ENCODE peak calls at places on chromosomes 7 and 10, in five cellular contexts. E, Q, K, P and J are unnamed samples. For H3K4me1, the result is how much of the 10 kb centered on the place peaks cover.

GRCh38 chr7:112009081-112009480 is 197.1 kb downstream of the DOCK4 start:
- DNase-seq in E (no peak), Q (peak), K (no peak), P (no peak), J (no peak)

GRCh38 chr10:18968196-18968595 is 80.4 kb upstream of the MALRD1 start:
- DNase-seq in E (no peak), Q (no peak), K (no peak), P (no peak), J (no peak)

GRCh38 chr7:30740417-30741181 is 11.3 kb upstream of the INMT start:
- DNase-seq in E (peak), Q (peak), K (peak), P (no peak), J (peak)

GRCh38 chr10:117680611-117681010 is 138.1 kb downstream of the EMX2 start:
- DNase-seq in E (no peak), Q (no peak), K (no peak), P (no peak), J (no peak)

GRCh38 chr10:86258488-86258887 is 108.1 kb downstream of the GRID1 start:
- DNase-seq in E (no peak), Q (no peak), K (no peak), P (no peak), J (no peak)

GRCh38 chr10:16049050-16049449 is 188.7 kb upstream of the MINDY3 start:
- DNase-seq in E (no peak), Q (peak), K (no peak), P (no peak), J (no peak)

GRCh38 chr7:122199171-122199570 is 55.1 kb upstream of the AASS start:
- DNase-seq in E (no peak), Q (no peak), K (no peak), P (no peak), J (no peak)

GRCh38 chr7:121027761-121028681 is 39.5 kb downstream of the CPED1 start:
- DNase-seq in E (no peak), Q (no peak), K (no peak), P (no peak), J (no peak)

GRCh38 chr7:81719865-81720264 is 50.0 kb downstream of the HGF start:
- DNase-seq in E (no peak), Q (no peak), K (no peak), P (no peak), J (no peak)

GRCh38 chr7:83517026-83517700 is 131.8 kb downstream of the SEMA3E start:
- DNase-seq in E (no peak), Q (no peak), K (no peak), P (no peak), J (no peak)

GRCh38 chr7:152054377-152055230 is 29.1 kb downstream of the GALNT11 start:
- DNase-seq in E (no peak), Q (no peak), K (no peak), P (no peak), J (no peak)

GRCh38 chr10:12801214-12802087 is 200.1 kb downstream of the CCDC3 start:
- DNase-seq in E (no peak), Q (no peak), K (no peak), P (no peak), J (no peak)

GRCh38 chr10:3902809-3903410 is 117.9 kb upstream of the KLF6 start:
- DNase-seq in E (no peak), Q (no peak), K (no peak), P (no peak), J (no peak)

DNA sequence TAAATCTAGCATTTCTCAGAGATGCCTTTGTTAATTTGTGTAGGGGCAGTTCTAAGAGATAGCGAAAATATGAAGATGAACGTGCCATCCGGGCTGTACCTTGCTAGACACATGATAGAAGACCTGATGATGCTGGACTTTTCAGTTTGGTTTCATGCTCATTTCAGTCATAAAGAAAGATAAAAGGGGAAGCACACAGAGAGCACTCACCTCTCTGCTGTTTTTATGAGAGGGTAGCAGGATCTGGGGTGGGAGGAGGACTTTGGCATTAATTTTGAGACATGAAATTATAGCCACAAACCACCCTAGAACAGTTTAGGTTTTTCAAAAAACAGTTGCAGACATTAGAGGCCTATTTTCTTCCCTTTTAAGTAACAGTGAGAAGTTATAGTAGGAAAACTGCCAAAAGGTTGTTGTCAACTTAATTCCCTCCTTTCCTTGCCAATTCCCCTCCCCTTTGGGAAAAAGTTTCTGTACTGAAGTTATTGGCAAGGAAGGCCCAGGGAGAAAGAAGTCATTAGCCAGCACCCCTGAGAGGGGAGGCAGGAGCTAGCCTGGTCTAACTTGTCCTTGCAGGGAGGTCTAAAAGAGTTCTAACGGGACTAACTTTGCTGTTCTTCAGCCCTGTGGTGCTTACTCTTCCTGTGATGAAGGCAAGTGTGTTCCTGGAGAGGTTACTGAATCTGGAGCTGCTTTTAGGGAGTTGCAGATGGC is 2.7 kb downstream of the ST7 start:
- DNase-seq in E (no peak), Q (no peak), K (no peak), P (no peak), J (no peak)
- TF ChIP-seq EP300 in E (no peak), Q (no peak), K (no peak), P (no peak), J (peak)

DNA sequence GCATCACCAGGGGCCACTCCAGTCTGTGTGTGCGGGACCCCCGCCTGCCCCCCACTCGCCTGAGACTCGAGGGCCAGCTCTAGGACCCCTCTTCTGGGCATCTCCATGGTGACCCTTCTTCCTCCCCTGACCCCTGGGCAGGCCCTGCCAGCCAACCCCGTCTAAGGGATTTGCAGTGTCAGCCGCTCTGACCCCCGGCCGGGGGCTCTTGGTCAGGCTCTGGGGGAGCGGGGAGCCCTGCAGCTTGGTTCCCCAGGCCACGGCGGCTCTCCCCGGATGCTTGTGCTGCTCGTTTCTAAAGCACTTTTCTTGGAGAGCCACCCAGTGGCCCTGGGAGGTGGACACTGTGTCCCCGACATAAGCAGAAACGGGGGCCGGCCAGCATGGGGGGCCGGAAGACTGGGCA is 5.3 kb downstream of the TTYH3 start:
- DNase-seq in E (peak), Q (no peak), K (no peak), P (peak), J (no peak)
- H3K4me1 ChIP-seq in E (half or more), Q (under half), K (under half), P (half or more), J (under half)

GRCh38 chr7:2182461-2182860 is 50.3 kb downstream of the MAD1L1 start:
- DNase-seq in E (no peak), Q (no peak), K (no peak), P (no peak), J (no peak)
- TF ChIP-seq EP300 in E (no peak), Q (no peak), K (no peak), P (no peak), J (no peak)

GRCh38 chr7:40544932-40545331 is 410.1 kb downstream of the SUGCT start:
- DNase-seq in E (no peak), Q (no peak), K (no peak), P (no peak), J (no peak)

GRCh38 chr7:40542982-40543741 is 408.4 kb downstream of the SUGCT start:
- DNase-seq in E (no peak), Q (no peak), K (no peak), P (no peak), J (no peak)

GRCh38 chr7:40545739-40546138 is 410.9 kb downstream of the SUGCT start:
- DNase-seq in E (no peak), Q (no peak), K (no peak), P (no peak), J (no peak)

GRCh38 chr7:40544277-40544723 is 409.5 kb downstream of the SUGCT start:
- DNase-seq in E (no peak), Q (no peak), K (no peak), P (no peak), J (no peak)

GRCh38 chr7:40546616-40547501 is 412.1 kb downstream of the SUGCT start:
- DNase-seq in E (no peak), Q (peak), K (no peak), P (no peak), J (no peak)
- H3K4me1 ChIP-seq in E (under half), Q (under half), K (under half), P (under half), J (under half)

DNA sequence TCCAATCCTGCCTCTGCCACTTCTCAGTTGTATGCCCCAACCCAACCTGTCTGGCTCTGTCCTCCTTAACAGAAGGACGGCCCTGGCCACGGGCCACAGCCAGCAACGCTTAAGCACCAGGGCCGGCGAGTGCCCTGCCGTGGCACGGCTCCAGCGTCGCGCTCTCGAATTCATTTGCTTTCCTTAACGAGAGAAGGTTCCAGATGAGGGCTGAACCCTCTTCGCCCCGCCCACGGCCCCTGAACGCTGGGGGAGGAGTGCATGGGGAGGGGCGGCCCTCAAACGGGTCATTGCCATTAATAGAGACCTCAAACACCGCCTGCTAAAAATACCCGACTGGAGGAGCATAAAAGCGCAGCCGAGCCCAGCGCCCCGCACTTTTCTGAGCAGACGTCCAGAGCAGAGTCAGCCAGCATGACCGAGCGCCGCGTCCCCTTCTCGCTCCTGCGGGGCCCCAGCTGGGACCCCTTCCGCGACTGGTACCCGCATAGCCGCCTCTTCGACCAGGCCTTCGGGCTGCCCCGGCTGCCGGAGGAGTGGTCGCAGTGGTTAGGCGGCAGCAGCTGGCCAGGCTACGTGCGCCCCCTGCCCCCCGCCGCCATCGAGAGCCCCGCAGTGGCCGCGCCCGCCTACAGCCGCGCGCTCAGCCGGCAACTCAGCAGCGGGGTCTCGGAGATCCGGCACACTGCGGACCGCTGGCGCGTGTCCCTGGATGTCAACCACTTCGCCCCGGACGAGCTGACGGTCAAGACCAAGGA is at the start of gene HSPB1:
- DNase-seq in E (peak), Q (peak), K (peak), P (peak), J (peak)
- TF ChIP-seq EP300 in E (no peak), Q (no peak), K (peak), P (no peak), J (peak)

GRCh38 chr7:80632074-80632473 is 6.4 kb upstream of the CD36 start:
- DNase-seq in E (no peak), Q (no peak), K (no peak), P (no peak), J (no peak)
- H3K4me1 ChIP-seq in E (half or more), Q (under half), K (under half), P (under half), J (under half)

GRCh38 chr7:36128448-36129047 is 24.5 kb upstream of the EEPD1 start:
- DNase-seq in E (no peak), Q (peak), K (peak), P (peak), J (peak)
- TF ChIP-seq EP300 in E (no peak), Q (no peak), K (no peak), P (no peak), J (peak)

DNA sequence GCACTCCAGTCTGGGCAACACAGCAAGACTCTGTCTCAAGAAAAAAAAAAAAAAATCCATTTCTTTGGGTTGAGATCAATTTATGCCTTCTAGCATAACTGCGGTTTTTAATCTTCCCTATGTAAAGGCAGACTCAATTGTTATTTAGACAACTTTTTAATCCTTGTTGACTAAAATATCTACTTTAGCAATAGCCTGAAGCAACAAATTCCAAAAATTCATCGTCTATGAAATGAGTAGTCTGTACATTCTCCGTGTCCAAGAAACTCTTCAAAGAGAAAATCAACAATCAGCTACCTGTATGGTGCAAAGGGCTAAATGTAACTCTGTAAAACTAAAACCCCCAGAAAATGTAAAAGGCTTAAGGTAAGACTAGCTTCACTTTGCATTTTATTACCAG is 22.8 kb downstream of the LAMB1 start:
- DNase-seq in E (no peak), Q (no peak), K (no peak), P (no peak), J (no peak)
- H3K4me1 ChIP-seq in E (under half), Q (under half), K (under half), P (under half), J (half or more)

GRCh38 chr7:29000346-29000745 is 42.2 kb upstream of the TRIL start:
- DNase-seq in E (no peak), Q (no peak), K (no peak), P (no peak), J (no peak)

GRCh38 chr7:28996836-28997235 is 38.7 kb upstream of the TRIL start:
- DNase-seq in E (no peak), Q (no peak), K (no peak), P (no peak), J (no peak)

GRCh38 chr7:28999839-29000238 is 41.7 kb upstream of the TRIL start:
- DNase-seq in E (no peak), Q (no peak), K (no peak), P (no peak), J (no peak)

GRCh38 chr7:28998110-28998509 is 40.0 kb upstream of the TRIL start:
- DNase-seq in E (no peak), Q (no peak), K (no peak), P (no peak), J (no peak)

GRCh38 chr7:28999421-28999820 is 41.3 kb upstream of the TRIL start:
- DNase-seq in E (no peak), Q (no peak), K (no peak), P (no peak), J (no peak)
- TF ChIP-seq EP300 in E (no peak), Q (no peak), K (no peak), P (no peak), J (no peak)

DNA sequence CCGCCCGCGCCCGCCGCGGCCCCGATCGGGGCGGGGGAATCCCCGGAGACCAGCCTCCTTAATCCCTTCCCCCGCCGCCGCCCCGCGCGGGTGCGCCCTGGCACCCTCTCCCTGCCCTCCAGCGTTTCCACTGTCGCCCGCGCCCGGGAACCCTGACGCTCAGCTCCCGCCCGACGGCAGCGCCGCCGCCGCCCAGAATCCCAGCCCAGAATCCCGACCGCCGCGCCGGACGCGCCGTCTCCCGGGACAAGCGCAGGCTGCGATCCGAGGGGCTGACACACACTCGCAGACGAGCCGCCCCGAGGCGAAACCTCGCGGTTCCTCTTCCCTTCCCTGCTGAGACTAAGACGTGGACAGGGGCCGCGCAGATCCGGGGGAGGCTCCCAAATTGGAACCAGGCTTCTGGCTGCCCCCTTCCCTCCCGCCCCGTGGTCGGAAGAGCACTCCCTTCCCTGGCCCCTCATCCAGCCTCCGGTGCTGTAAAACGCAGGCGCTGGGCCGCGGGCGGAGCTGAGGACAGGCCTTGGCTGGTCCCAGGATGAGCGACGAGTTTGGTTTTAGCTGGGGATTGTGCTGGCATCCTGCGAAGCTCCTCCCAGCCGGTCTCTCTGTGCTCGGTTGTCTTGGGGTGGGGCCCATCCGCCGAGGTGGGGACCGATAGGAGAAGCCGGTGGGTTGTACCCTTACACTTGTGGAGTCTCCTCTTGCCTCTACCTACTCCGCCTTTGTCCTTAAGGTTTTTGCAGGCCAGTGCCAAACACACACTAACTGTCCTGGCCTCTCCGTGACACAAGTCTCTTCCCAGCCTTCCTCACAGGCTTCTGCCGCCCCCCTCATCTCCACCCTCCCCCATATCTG is 1.1 kb downstream of the MARVELD1 start:
- DNase-seq in E (peak), Q (peak), K (peak), P (peak), J (peak)
- H3K4me1 ChIP-seq in E (half or more), Q (under half), K (under half), P (half or more), J (under half)